ENCODE peak calls at places on chromosomes 12 and 14, in eight cellular contexts. B, I, K, F, N, L, P and V are unnamed samples.

GRCh38 chr14:75361751-75362433 is 65.9 kb upstream of the JDP2 start:
- DNase-seq in B (no peak), I (no peak), K (no peak), F (no peak), N (no peak), L (no peak), P (peak), V (no peak)

GRCh38 chr14:60964901-60965300 is 16.0 kb downstream of the TRMT5 start:
- DNase-seq in B (peak), I (no peak), K (no peak), F (no peak), N (no peak), L (no peak), P (no peak), V (no peak)

GRCh38 chr12:25421651-25422150 is 131.4 kb downstream of the LMNTD1 start:
- DNase-seq in B (peak), I (no peak), K (no peak), F (no peak), N (no peak), L (no peak), P (no peak), V (no peak)

GRCh38 chr14:33545696-33546095 is 405.2 kb downstream of the EGLN3 start:
- DNase-seq in B (no peak), I (no peak), K (no peak), F (no peak), N (no peak), L (no peak), P (no peak), V (no peak)

GRCh38 chr12:27982951-27983350 is 10.4 kb upstream of the PTHLH start:
- DNase-seq in B (no peak), I (no peak), K (no peak), F (no peak), N (no peak), L (no peak), P (no peak), V (no peak)

GRCh38 chr12:108854453-108855283 is 2.7 kb downstream of the SSH1 start:
- DNase-seq in B (peak), I (no peak), K (peak), F (peak), N (no peak), L (no peak), P (peak), V (peak)

GRCh38 chr12:94488449-94488848 is 28.8 kb upstream of the CEP83 start:
- DNase-seq in B (peak), I (no peak), K (no peak), F (no peak), N (no peak), L (no peak), P (no peak), V (no peak)

GRCh38 chr12:107736914-107737313 is 24.0 kb downstream of the PRDM4 start:
- DNase-seq in B (no peak), I (no peak), K (no peak), F (no peak), N (no peak), L (no peak), P (no peak), V (no peak)

GRCh38 chr14:90839024-90839888 is 23.0 kb upstream of the TTC7B start:
- DNase-seq in B (peak), I (no peak), K (no peak), F (peak), N (no peak), L (no peak), P (peak), V (no peak)

GRCh38 chr14:95156153-95156764 is 1.1 kb downstream of the DICER1 start:
- DNase-seq in B (peak), I (no peak), K (no peak), F (no peak), N (no peak), L (no peak), P (no peak), V (peak)

GRCh38 chr14:95155044-95155443 is 2.3 kb downstream of the DICER1 start:
- DNase-seq in B (no peak), I (no peak), K (no peak), F (no peak), N (no peak), L (no peak), P (no peak), V (peak)

GRCh38 chr14:95157987-95158712 is 821 bp upstream of the DICER1 start:
- DNase-seq in B (no peak), I (peak), K (no peak), F (no peak), N (no peak), L (no peak), P (no peak), V (peak)

GRCh38 chr14:95156765-95157194 is 549 bp downstream of the DICER1 start:
- DNase-seq in B (peak), I (no peak), K (no peak), F (peak), N (no peak), L (peak), P (peak), V (peak)

DNA sequence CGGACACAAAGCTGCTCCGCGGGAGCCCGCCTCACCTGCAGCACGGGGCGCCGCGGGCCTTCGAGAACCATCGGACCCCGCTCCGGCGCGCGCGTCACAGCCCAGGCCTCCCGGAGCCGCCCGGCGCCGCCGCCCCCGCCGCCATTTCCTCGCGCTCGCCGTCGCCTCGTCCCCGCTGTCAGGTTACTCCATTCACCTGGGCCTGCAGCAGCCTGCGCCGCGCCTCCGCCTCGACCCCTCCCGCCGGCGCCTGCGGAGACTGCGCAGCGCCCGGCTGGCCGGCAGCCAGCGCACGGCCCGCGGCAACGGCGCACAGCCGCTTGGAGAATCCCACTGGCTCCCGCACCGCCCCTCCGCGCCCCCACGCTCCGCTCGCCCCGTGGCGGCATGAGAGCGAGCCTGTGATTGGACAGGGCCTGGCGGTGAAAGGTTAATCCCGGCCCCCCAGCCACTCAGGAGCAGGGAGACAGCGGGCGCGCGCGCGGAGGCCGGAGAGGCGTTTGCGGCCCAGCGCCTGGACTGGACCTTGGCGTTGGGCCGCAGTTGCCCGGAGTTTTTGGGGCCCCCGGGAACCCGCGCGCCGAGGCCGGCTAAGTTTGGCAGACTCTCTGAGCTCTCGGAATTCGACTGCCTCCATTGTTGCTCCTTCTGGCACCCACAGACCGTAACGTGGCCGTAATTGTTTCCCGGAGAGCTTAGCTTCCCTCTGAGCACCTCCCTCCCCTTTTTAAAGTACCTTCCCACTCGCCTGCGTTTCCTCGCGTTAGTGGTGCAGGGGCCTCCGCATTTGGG is at the start of gene DICER1:
- DNase-seq in B (peak), I (peak), K (peak), F (peak), N (peak), L (peak), P (peak), V (peak)
- TF ChIP-seq POLR2A in B (peak), I (peak), K (peak), F (peak), N (no peak), L (peak), P (peak), V (peak)

GRCh38 chr14:78092040-78092439 is 78.1 kb upstream of the NRXN3 start:
- DNase-seq in B (no peak), I (no peak), K (no peak), F (no peak), N (no peak), L (no peak), P (no peak), V (no peak)
- TF ChIP-seq POLR2A in B (no peak), I (no peak), K (no peak), F (no peak), N (no peak), L (no peak), P (no peak), V (no peak)

GRCh38 chr14:96304956-96305355 is 48.9 kb downstream of the BDKRB1 start:
- DNase-seq in B (no peak), I (no peak), K (peak), F (no peak), N (no peak), L (no peak), P (no peak), V (peak)

GRCh38 chr14:96307434-96307833 is 51.4 kb downstream of the BDKRB1 start:
- DNase-seq in B (no peak), I (no peak), K (no peak), F (no peak), N (no peak), L (no peak), P (no peak), V (no peak)

GRCh38 chr14:96303981-96304380 is 48.0 kb downstream of the BDKRB1 start:
- DNase-seq in B (no peak), I (no peak), K (no peak), F (no peak), N (no peak), L (no peak), P (no peak), V (no peak)

GRCh38 chr14:96309907-96310330 is 53.2 kb downstream of the ATG2B start:
- DNase-seq in B (peak), I (no peak), K (no peak), F (no peak), N (no peak), L (no peak), P (no peak), V (peak)

GRCh38 chr14:96309128-96309906 is 53.3 kb downstream of the BDKRB1 start:
- DNase-seq in B (no peak), I (no peak), K (no peak), F (no peak), N (no peak), L (no peak), P (no peak), V (no peak)
- TF ChIP-seq POLR2A in B (no peak), I (no peak), K (no peak), F (no peak), N (no peak), L (no peak), P (no peak), V (no peak)

GRCh38 chr12:130715150-130715995 is 726 bp downstream of the RIMBP2 start:
- DNase-seq in B (no peak), I (no peak), K (no peak), F (peak), N (no peak), L (no peak), P (peak), V (no peak)
- TF ChIP-seq POLR2A in B (no peak), I (no peak), K (no peak), F (no peak), N (no peak), L (no peak), P (no peak), V (no peak)

GRCh38 chr12:56079729-56080555 is at the start of gene ERBB3:
- DNase-seq in B (peak), I (peak), K (peak), F (peak), N (peak), L (peak), P (peak), V (peak)
- TF ChIP-seq POLR2A in B (no peak), I (peak), K (peak), F (peak), N (no peak), L (peak), P (peak), V (no peak)

GRCh38 chr12:49366652-49367380 is 446 bp upstream of the SPATS2 start:
- DNase-seq in B (peak), I (peak), K (peak), F (peak), N (peak), L (peak), P (peak), V (peak)
- TF ChIP-seq POLR2A in B (peak), I (peak), K (peak), F (no peak), N (no peak), L (peak), P (peak), V (peak)

GRCh38 chr12:122082621-122083356 is 4.2 kb downstream of the MLXIP start:
- DNase-seq in B (no peak), I (no peak), K (no peak), F (no peak), N (no peak), L (no peak), P (no peak), V (peak)
- TF ChIP-seq POLR2A in B (no peak), I (no peak), K (no peak), F (no peak), N (no peak), L (no peak), P (no peak), V (peak)